ENCODE peak calls at places on chromosome 20, in five cellular contexts. S is NCI-H1092 treated with DMSO at 0.1 percent for 48 hours, F is D341Med, N is small intestine, V is activated B cell treated with CpG ODN at 0.5 μM for 24 hours. G is an unnamed sample.

GRCh38 chr20:59565768-59566461 is 38.4 kb upstream of the PHACTR3 start:
- DNase-seq in N (no peak), F (peak), S (no peak), V (no peak), G (no peak)

GRCh38 chr20:51906049-51906448 is 103.7 kb upstream of the SALL4 start:
- DNase-seq in S (no peak), F (no peak), V (no peak), N (no peak), G (no peak)

GRCh38 chr20:43690943-43691598 is 24.2 kb downstream of the MYBL2 start:
- DNase-seq in N (no peak), S (no peak), F (no peak), V (no peak), G (no peak)

GRCh38 chr20:40265872-40266533 is 423.0 kb downstream of the MAFB start:
- DNase-seq in V (no peak), S (peak), N (peak), F (peak), G (peak)

GRCh38 chr20:17835941-17836861 is 132.4 kb downstream of the SNX5 start:
- DNase-seq in F (no peak), S (no peak), V (no peak), N (no peak), G (no peak)

GRCh38 chr20:63497946-63498935 is 642 bp downstream of the EEF1A2 start:
- DNase-seq in N (no peak), V (no peak), F (peak), S (peak), G (no peak)

GRCh38 chr20:2080532-2081224 is 20.9 kb upstream of the STK35 start:
- DNase-seq in F (no peak), S (no peak), N (no peak), V (no peak), G (no peak)

GRCh38 chr20:40268321-40269075 is 420.5 kb downstream of the MAFB start:
- DNase-seq in V (no peak), N (no peak), S (no peak), F (no peak), G (no peak)

GRCh38 chr20:24892522-24892921 is 56.5 kb upstream of the CST7 start:
- DNase-seq in F (peak), N (no peak), S (no peak), V (no peak), G (no peak)

GRCh38 chr20:31551581-31552081 is 37.4 kb downstream of the HM13 start:
- DNase-seq in N (no peak), S (no peak), V (no peak), F (no peak), G (no peak)

GRCh38 chr20:10955166-10955565 is 281.4 kb upstream of the JAG1 start:
- DNase-seq in N (no peak), V (no peak), F (no peak), S (no peak), G (no peak)

GRCh38 chr20:63855363-63856110 is 5.8 kb upstream of the ABHD16B start:
- DNase-seq in S (no peak), N (no peak), V (no peak), F (no peak), G (no peak)

GRCh38 chr20:49590163-49591017 is 22.5 kb upstream of the PTGIS start:
- DNase-seq in V (no peak), F (no peak), S (no peak), N (no peak), G (no peak)

GRCh38 chr20:61043681-61044080 is 208.4 kb upstream of the CDH4 start:
- DNase-seq in S (no peak), F (no peak), N (no peak), V (no peak), G (no peak)

GRCh38 chr20:50673146-50673830 is 18.1 kb downstream of the RIPOR3 start:
- DNase-seq in N (no peak), F (peak), S (no peak), V (no peak), G (no peak)

GRCh38 chr20:4091332-4092135 is 76.2 kb upstream of the RNF24 start:
- DNase-seq in S (no peak), V (no peak), N (peak), F (peak), G (no peak)

GRCh38 chr20:57404419-57405072 is 13.3 kb downstream of the RBM38 start:
- DNase-seq in V (no peak), N (no peak), F (no peak), S (no peak), G (no peak)

GRCh38 chr20:4471221-4471620 is 250.5 kb upstream of the PRND start:
- DNase-seq in V (no peak), F (no peak), N (no peak), S (no peak), G (no peak)

GRCh38 chr20:3101737-3102574 is 17.4 kb upstream of the AVP start:
- DNase-seq in S (no peak), F (no peak), V (no peak), N (no peak), G (no peak)

GRCh38 chr20:378961-379336 is 1.6 kb upstream of the TRIB3 start:
- DNase-seq in V (no peak), S (no peak), F (no peak), N (no peak), G (no peak)

GRCh38 chr20:63499333-63499969 is 568 bp upstream of the EEF1A2 start:
- DNase-seq in V (no peak), N (no peak), F (no peak), S (peak), G (no peak)

G was measured in Ammon's horn.